ENCODE peak calls at places on chromosomes 12 and 14, in five cellular contexts. J, P, E, G and S are unnamed samples.

GRCh38 chr12:89383235-89384049 is 31.1 kb upstream of the DUSP6 start:
- DNase-seq in J (no peak), P (peak), E (no peak), G (peak), S (no peak)

GRCh38 chr14:21874167-21874566 is 200.5 kb upstream of the OR4E1 start:
- DNase-seq in J (no peak), P (no peak), E (no peak), G (no peak), S (no peak)

GRCh38 chr14:95979339-95980042 is 59.7 kb upstream of the C14orf132 start:
- DNase-seq in J (no peak), P (no peak), E (no peak), G (no peak), S (no peak)

GRCh38 chr14:28515571-28515970 is 251.0 kb upstream of the FOXG1 start:
- DNase-seq in J (no peak), P (peak), E (no peak), G (peak), S (no peak)

GRCh38 chr14:90941705-90942104 is 118.7 kb downstream of the RPS6KA5 start:
- DNase-seq in J (no peak), P (no peak), E (no peak), G (no peak), S (no peak)

GRCh38 chr12:22631863-22632463 is 7.0 kb downstream of the ETNK1 start:
- DNase-seq in J (no peak), P (peak), E (no peak), G (no peak), S (no peak)

GRCh38 chr12:131028587-131029338 is 75.1 kb downstream of the ADGRD1 start:
- DNase-seq in J (no peak), P (no peak), E (no peak), G (no peak), S (no peak)

GRCh38 chr12:65603428-65604351 is 220.6 kb upstream of the HMGA2 start:
- DNase-seq in J (no peak), P (peak), E (no peak), G (peak), S (peak)

GRCh38 chr12:129564768-129565167 is 339.1 kb downstream of the TMEM132D start:
- DNase-seq in J (no peak), P (no peak), E (no peak), G (no peak), S (no peak)

GRCh38 chr12:111180830-111181726 is 187.8 kb downstream of the PHETA1 start:
- DNase-seq in J (peak), P (peak), E (no peak), G (peak), S (peak)

GRCh38 chr14:99736600-99737371 is 52.7 kb downstream of the CYP46A1 start:
- DNase-seq in J (peak), P (no peak), E (no peak), G (no peak), S (peak)